ENCODE peak calls at places on chromosomes 7 and 10, in seven cellular contexts. Z, L, T, V, K, W and D are unnamed samples.
A peak's percentile ranks its signal among the peaks of the same experiment; 100 is the strongest.

GRCh38 chr7:131081308-131081707 is 246.4 kb upstream of the MKLN1 start:
- DNase-seq in V (no peak), Z (no peak), T (no peak), K (no peak), W (no peak), L (no peak), D (no peak)

GRCh38 chr7:100642534-100642907 is 1.2 kb upstream of the TFR2 start:
- DNase-seq in K (peak; percentile 16), V (no peak), L (no peak), W (no peak), T (no peak), Z (no peak), D (peak; percentile 58)

GRCh38 chr10:30055094-30055701 is 4.2 kb downstream of the JCAD start:
- DNase-seq in L (no peak), T (no peak), K (no peak), Z (no peak), V (no peak), W (no peak), D (no peak)

GRCh38 chr7:41457832-41458437 is 245.0 kb downstream of the INHBA start:
- DNase-seq in V (no peak), T (no peak), L (no peak), W (no peak), K (no peak), Z (no peak), D (no peak)

GRCh38 chr7:156892086-156892800 is 740 bp downstream of the LMBR1 start:
- DNase-seq in T (no peak), V (peak; percentile 61), L (peak; percentile 66), Z (peak; percentile 58), K (peak; percentile 60), W (peak; percentile 56), D (peak; percentile 74)

GRCh38 chr10:102096449-102096848 is 23.7 kb downstream of the LDB1 start:
- DNase-seq in T (no peak), K (no peak), W (no peak), Z (no peak), L (no peak), V (no peak), D (no peak)

GRCh38 chr7:46710927-46711326 is 789.9 kb upstream of the IGFBP3 start:
- DNase-seq in T (no peak), K (no peak), L (no peak), W (no peak), V (no peak), Z (no peak), D (no peak)

GRCh38 chr7:18593602-18594279 is 98.2 kb downstream of the HDAC9 start:
- DNase-seq in Z (no peak), V (no peak), T (no peak), K (no peak), L (no peak), W (no peak), D (no peak)

GRCh38 chr10:31017534-31018361 is 13.9 kb downstream of the ZNF438 start:
- DNase-seq in W (no peak), K (no peak), L (no peak), T (no peak), Z (no peak), V (no peak), D (no peak)

GRCh38 chr7:44498230-44498954 is 7.9 kb upstream of the NUDCD3 start:
- DNase-seq in K (no peak), Z (no peak), L (no peak), W (no peak), V (no peak), T (no peak), D (no peak)

GRCh38 chr7:37149019-37149814 is 299.4 kb downstream of the ELMO1 start:
- DNase-seq in W (no peak), T (no peak), Z (no peak), V (no peak), K (no peak), L (no peak), D (no peak)

GRCh38 chr10:6423004-6423403 is 157.1 kb downstream of the PRKCQ start:
- DNase-seq in Z (no peak), T (no peak), L (no peak), K (peak; percentile 36), V (no peak), W (no peak), D (no peak)

GRCh38 chr10:102633282-102633681 is 11.0 kb upstream of the TRIM8 start:
- DNase-seq in T (no peak), Z (no peak), V (no peak), W (no peak), K (peak; percentile 33), L (no peak), D (no peak)

GRCh38 chr10:90856964-90857634 is 740 bp downstream of the HTR7 start:
- DNase-seq in L (no peak), Z (no peak), V (peak; percentile 17), W (no peak), T (no peak), K (no peak), D (no peak)

GRCh38 chr7:18087687-18088078 is 60.0 kb upstream of the PRPS1L1 start:
- DNase-seq in Z (no peak), L (no peak), W (no peak), T (no peak), K (no peak), V (no peak), D (no peak)

GRCh38 chr10:4260483-4260882 is 475.5 kb upstream of the KLF6 start:
- DNase-seq in L (peak; percentile 36), T (no peak), Z (no peak), K (no peak), V (no peak), W (no peak), D (no peak)

GRCh38 chr10:98349508-98349922 is 65.5 kb downstream of the PYROXD2 start:
- DNase-seq in Z (no peak), T (peak; percentile 99), L (no peak), V (no peak), W (no peak), K (no peak), D (no peak)

GRCh38 chr7:124246262-124246863 is 213.5 kb upstream of the TMEM229A start:
- DNase-seq in W (no peak), Z (no peak), K (no peak), V (no peak), L (peak; percentile 57), T (no peak), D (no peak)

GRCh38 chr10:69492746-69493462 is 41.6 kb downstream of the TSPAN15 start:
- DNase-seq in T (no peak), L (no peak), W (no peak), V (no peak), Z (no peak), K (no peak), D (no peak)

GRCh38 chr10:106181491-106181890 is 983.0 kb downstream of the SORCS1 start:
- DNase-seq in T (peak; percentile 31), K (no peak), V (no peak), L (no peak), Z (no peak), W (no peak), D (no peak)

GRCh38 chr7:20376796-20377195 is 46.1 kb downstream of the ITGB8 start:
- DNase-seq in W (no peak), Z (no peak), L (no peak), K (no peak), V (no peak), T (no peak), D (no peak)

GRCh38 chr10:103651783-103652476 is 158.4 kb downstream of the NEURL1 start:
- DNase-seq in Z (no peak), V (no peak), T (no peak), W (no peak), K (no peak), L (no peak), D (no peak)

GRCh38 chr10:71191459-71192113 is 20.8 kb upstream of the UNC5B start:
- DNase-seq in L (no peak), Z (no peak), V (no peak), K (no peak), T (no peak), W (no peak), D (no peak)

GRCh38 chr7:29370531-29371314 is 176.1 kb downstream of the CHN2 start:
- DNase-seq in L (peak; percentile 74), Z (no peak), T (no peak), K (no peak), V (no peak), W (no peak), D (no peak)

GRCh38 chr10:86017841-86018734 is 348.5 kb downstream of the GRID1 start:
- DNase-seq in Z (no peak), T (no peak), V (no peak), L (no peak), K (no peak), W (no peak), D (no peak)